ENCODE peak calls at places on chromosome 16, in ten cellular contexts. S is cardiac muscle cell; Q is H9; A is fibroblast of lung; D is uterus; T is body of pancreas; J is RWPE1; O is naive thymus-derived CD4-positive, alpha-beta T cell; C is IMR-90; Z is small intestine. L is an unnamed sample.

GRCh38 chr16:71645450-71645849 is 19.5 kb downstream of the MARVELD3 start:
- DNase-seq in J (peak), D (no peak), Z (peak), S (peak), Q (no peak), A (peak), C (peak), T (peak), O (no peak), L (peak)

GRCh38 chr16:79170565-79171242 is 429.8 kb downstream of the MAF start:
- DNase-seq in T (no peak), D (peak), S (no peak), O (no peak), A (peak), C (no peak), Z (no peak), Q (no peak), J (no peak), L (no peak)

GRCh38 chr16:566475-567361 is at the start of gene NHLRC4:
- DNase-seq in Z (peak), J (peak), A (peak), C (peak), Q (peak), S (peak), T (peak), O (peak), D (peak), L (no peak)

GRCh38 chr16:57108432-57108831 is 16.0 kb downstream of the CPNE2 start:
- DNase-seq in O (no peak), S (no peak), A (no peak), Z (no peak), Q (no peak), T (no peak), J (no peak), C (no peak), D (no peak), L (no peak)

GRCh38 chr16:35194681-35195080 is 1735.3 kb downstream of the TP53TG3F start:
- DNase-seq in C (no peak), S (no peak), T (no peak), Q (no peak), O (no peak), A (no peak), J (no peak), D (no peak), Z (no peak), L (no peak)

GRCh38 chr16:58628845-58629680 is 563 bp downstream of the CNOT1 start:
- DNase-seq in O (peak), A (peak), C (peak), T (peak), Z (peak), J (no peak), D (peak), Q (peak), S (peak), L (peak)

GRCh38 chr16:11668590-11669379 is 530 bp downstream of the SNN start:
- DNase-seq in A (no peak), O (peak), T (no peak), S (no peak), Q (no peak), Z (no peak), J (no peak), C (no peak), D (peak), L (no peak)

GRCh38 chr16:27313422-27314160 is at the start of gene IL4R:
- DNase-seq in D (peak), A (peak), Z (peak), T (peak), J (peak), C (peak), O (peak), S (peak), Q (peak), L (peak)

GRCh38 chr16:85586360-85587145 is 26.6 kb upstream of the GSE1 start:
- DNase-seq in D (peak), J (no peak), Z (no peak), C (peak), O (no peak), Q (no peak), S (no peak), A (peak), T (peak), L (no peak)

GRCh38 chr16:24988593-24989338 is 26.4 kb downstream of the ARHGAP17 start:
- DNase-seq in Q (no peak), O (no peak), Z (peak), T (peak), A (peak), J (no peak), C (peak), S (peak), D (peak), L (peak)

GRCh38 chr16:85642762-85643281 is 29.7 kb downstream of the GSE1 start:
- DNase-seq in C (no peak), A (no peak), D (no peak), T (no peak), O (no peak), Z (no peak), J (no peak), Q (no peak), S (no peak), L (no peak)

GRCh38 chr16:66923247-66923851 is 2.0 kb downstream of the RRAD start:
- DNase-seq in T (no peak), D (peak), S (no peak), O (no peak), Q (no peak), Z (no peak), J (no peak), C (peak), A (peak), L (no peak)

GRCh38 chr16:75206749-75207451 is at the start of gene CTRB2:
- DNase-seq in O (no peak), S (no peak), J (no peak), Q (no peak), D (no peak), A (no peak), C (no peak), T (peak), Z (no peak), L (no peak)

GRCh38 chr16:3144331-3144881 is 9.6 kb downstream of the ZNF213 start:
- DNase-seq in T (no peak), D (no peak), Z (no peak), Q (peak), O (no peak), S (no peak), C (no peak), A (no peak), J (no peak), L (no peak)

GRCh38 chr16:56275076-56275475 is 83.8 kb downstream of the GNAO1 start:
- DNase-seq in Q (no peak), O (no peak), J (no peak), D (no peak), S (no peak), T (no peak), Z (no peak), A (peak), C (peak), L (no peak)

GRCh38 chr16:83681421-83681820 is 126.4 kb upstream of the HSBP1 start:
- DNase-seq in J (no peak), Q (no peak), D (no peak), T (no peak), C (no peak), A (no peak), O (no peak), S (no peak), Z (no peak), L (no peak)

GRCh38 chr16:77882359-77882758 is 94.0 kb downstream of the VAT1L start:
- DNase-seq in A (peak), T (no peak), J (no peak), Q (no peak), Z (no peak), O (no peak), S (no peak), D (no peak), C (peak), L (no peak)

GRCh38 chr16:15996432-15997109 is 47.2 kb downstream of the ABCC1 start:
- DNase-seq in D (peak), Q (no peak), T (peak), Z (peak), J (peak), C (peak), A (peak), O (no peak), S (no peak), L (peak)

GRCh38 chr16:84482001-84482891 is 22.2 kb downstream of the MEAK7 start:
- DNase-seq in C (no peak), A (no peak), D (no peak), Q (no peak), O (no peak), S (no peak), T (no peak), J (no peak), Z (no peak), L (no peak)

GRCh38 chr16:80583466-80583865 is 42.7 kb downstream of the DYNLRB2 start:
- DNase-seq in T (no peak), O (no peak), Q (no peak), A (peak), J (no peak), S (no peak), D (no peak), Z (no peak), C (peak), L (peak)

GRCh38 chr16:2415085-2415484 is 14.2 kb upstream of the CCNF start:
- DNase-seq in S (no peak), Z (no peak), J (no peak), O (no peak), D (no peak), A (no peak), Q (no peak), C (no peak), T (no peak), L (no peak)

GRCh38 chr16:61929801-61930200 is 106.4 kb downstream of the CDH8 start:
- DNase-seq in Z (no peak), C (no peak), D (no peak), S (no peak), Q (no peak), O (no peak), J (no peak), A (no peak), T (no peak), L (peak)

GRCh38 chr16:81608515-81609209 is 164.1 kb downstream of the CMIP start:
- DNase-seq in C (peak), J (no peak), Z (no peak), Q (no peak), A (peak), T (no peak), O (no peak), D (no peak), S (no peak), L (no peak)

GRCh38 chr16:66728117-66728787 is 23.2 kb downstream of the DYNC1LI2 start:
- DNase-seq in C (peak), Z (peak), Q (no peak), D (peak), A (peak), O (peak), S (peak), J (peak), T (peak), L (peak)

GRCh38 chr16:56869513-56870270 is 4.7 kb downstream of the SLC12A3 start:
- DNase-seq in Z (no peak), Q (peak), D (no peak), C (no peak), S (no peak), O (peak), A (no peak), J (no peak), T (no peak), L (peak)

GRCh38 chr16:58032710-58033293 is 7.2 kb downstream of the MMP15 start:
- DNase-seq in D (no peak), S (peak), J (no peak), C (no peak), Q (no peak), O (no peak), A (no peak), T (peak), Z (no peak), L (no peak)

GRCh38 chr16:69100046-69100765 is 5.2 kb upstream of the HAS3 start:
- DNase-seq in O (no peak), T (no peak), Q (no peak), J (no peak), Z (no peak), A (no peak), C (no peak), D (no peak), S (no peak), L (no peak)

GRCh38 chr16:86604436-86605220 is 26.3 kb downstream of the FOXL1 start:
- DNase-seq in S (no peak), D (no peak), Z (peak), J (no peak), T (no peak), O (peak), Q (no peak), A (no peak), C (no peak), L (no peak)

GRCh38 chr16:78961464-78961863 is 639.1 kb downstream of the MAF start:
- DNase-seq in S (no peak), C (no peak), A (no peak), O (no peak), D (no peak), J (no peak), Z (no peak), Q (no peak), T (no peak), L (no peak)

GRCh38 chr16:16052916-16053315 is 103.5 kb downstream of the ABCC1 start:
- DNase-seq in A (peak), T (no peak), O (no peak), C (peak), J (no peak), Q (no peak), D (no peak), S (no peak), Z (no peak), L (no peak)

GRCh38 chr16:81542609-81543570 is 98.3 kb downstream of the CMIP start:
- DNase-seq in A (no peak), Z (no peak), C (no peak), Q (no peak), J (no peak), O (no peak), S (no peak), T (no peak), D (no peak), L (no peak)

GRCh38 chr16:2437032-2437790 is 8.0 kb downstream of the CCNF start:
- DNase-seq in Z (no peak), J (no peak), C (no peak), A (no peak), D (no peak), S (no peak), T (no peak), Q (no peak), O (no peak), L (no peak)

GRCh38 chr16:61050547-61050946 is 985.7 kb downstream of the CDH8 start:
- DNase-seq in C (no peak), S (no peak), O (no peak), D (no peak), T (no peak), Z (no peak), A (no peak), J (no peak), Q (no peak), L (no peak)

GRCh38 chr16:30124985-30125379 is 2.0 kb upstream of the MAPK3 start:
- DNase-seq in O (no peak), Z (no peak), J (no peak), T (no peak), A (no peak), S (no peak), C (no peak), D (no peak), Q (no peak), L (no peak)

GRCh38 chr16:29319726-29320125 is 86.8 kb downstream of the NPIPB11 start:
- DNase-seq in C (no peak), A (no peak), J (no peak), Q (no peak), D (no peak), Z (no peak), O (no peak), S (no peak), T (no peak), L (no peak)

GRCh38 chr16:8194795-8195194 is 395.5 kb downstream of the TMEM114 start:
- DNase-seq in D (no peak), O (no peak), T (no peak), A (no peak), Q (peak), S (no peak), C (no peak), J (no peak), Z (no peak), L (no peak)

GRCh38 chr16:67562526-67562917 is at the start of gene CTCF:
- DNase-seq in Q (peak), O (no peak), C (peak), D (peak), J (peak), T (peak), S (peak), A (peak), Z (peak), L (peak)

GRCh38 chr16:85033153-85033552 is 5.6 kb downstream of the KIAA0513 start:
- DNase-seq in Z (no peak), D (no peak), A (no peak), S (no peak), O (no peak), Q (peak), C (no peak), T (no peak), J (no peak), L (no peak)

GRCh38 chr16:15967223-15967546 is 17.8 kb downstream of the ABCC1 start:
- DNase-seq in Z (no peak), J (no peak), Q (no peak), O (no peak), D (no peak), S (no peak), C (no peak), T (no peak), A (peak), L (no peak)

DNA sequence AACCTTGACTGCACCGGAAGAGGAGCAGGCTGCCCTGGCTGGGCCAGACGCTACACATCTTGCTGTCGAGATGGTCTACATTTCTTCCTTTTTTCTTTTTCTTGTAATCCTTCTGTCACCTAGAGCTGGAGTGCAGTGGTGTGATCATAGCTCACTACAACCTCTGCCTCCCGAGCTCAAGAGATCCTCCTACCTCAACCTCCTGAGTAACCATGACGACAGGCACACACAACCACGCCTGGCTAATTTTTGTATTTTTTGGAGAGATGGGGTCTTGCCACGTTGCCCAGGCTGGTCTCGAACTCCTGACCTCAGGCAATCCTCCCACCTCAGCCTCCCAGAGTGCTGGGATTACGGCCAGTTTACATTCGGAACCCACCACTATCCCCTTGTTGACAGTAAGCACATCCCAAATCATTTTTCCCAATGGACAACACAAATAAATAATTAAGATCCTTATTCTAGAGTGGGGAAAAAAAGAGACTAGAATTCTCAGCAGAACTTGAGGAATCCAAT is 79.0 kb downstream of the ANKRD11 start:
- DNase-seq in D (no peak), J (no peak), C (no peak), A (no peak), S (no peak), Z (no peak), O (no peak), Q (no peak), T (no peak), L (no peak)
- H3K27ac ChIP-seq in D (no peak), J (peak), C (no peak), A (no peak), S (no peak), Z (peak), O (peak), Q (no peak), T (peak), L (no peak)

DNA sequence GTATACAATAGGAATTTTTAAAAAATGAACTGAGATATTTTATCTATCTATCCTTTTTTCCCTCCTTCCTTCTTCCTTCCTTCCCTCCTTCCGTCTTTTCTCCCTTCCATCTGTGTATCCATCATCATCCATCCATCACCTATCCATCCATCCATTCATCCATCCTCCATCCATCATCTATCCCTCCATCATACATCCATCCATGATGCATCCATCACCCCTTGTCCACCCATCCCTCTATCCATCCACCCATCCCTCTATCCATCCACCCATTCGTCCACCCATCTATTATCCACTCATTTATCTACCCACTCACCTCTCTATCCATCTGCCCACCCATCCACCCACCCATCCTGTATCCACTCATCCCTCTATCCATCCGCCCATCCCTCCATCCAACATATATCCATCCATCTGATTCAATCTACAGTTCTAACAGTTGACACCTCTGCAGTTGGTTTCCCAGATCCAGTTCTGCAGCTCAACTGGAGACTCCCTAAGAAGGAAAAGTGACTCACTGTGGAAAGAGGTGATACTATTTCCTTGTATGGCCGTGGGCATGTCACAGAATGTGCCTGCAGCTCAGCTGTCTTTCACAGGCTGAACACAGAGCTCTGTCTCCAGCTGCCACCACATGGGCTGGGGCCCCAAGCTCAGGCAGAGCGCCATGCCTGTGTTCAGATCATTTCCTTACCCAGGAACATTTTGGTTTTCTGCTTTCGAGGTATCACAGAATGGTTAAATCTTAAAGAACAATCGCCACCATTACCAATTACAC is 130.8 kb downstream of the XYLT1 start:
- DNase-seq in A (peak), D (no peak), O (no peak), Q (no peak), T (no peak), C (peak), J (no peak), S (peak), Z (peak), L (no peak)
- H3K27ac ChIP-seq in A (no peak), D (no peak), O (no peak), Q (no peak), T (no peak), C (no peak), J (no peak), S (peak), Z (peak), L (no peak)

GRCh38 chr16:4327782-4328579 is 12.1 kb downstream of the GLIS2 start:
- DNase-seq in Z (peak), T (peak), J (no peak), D (peak), Q (peak), C (peak), S (peak), O (peak), A (peak), L (no peak)
- H3K27ac ChIP-seq in Z (peak), T (peak), J (peak), D (peak), Q (no peak), C (peak), S (peak), O (peak), A (peak), L (no peak)

DNA sequence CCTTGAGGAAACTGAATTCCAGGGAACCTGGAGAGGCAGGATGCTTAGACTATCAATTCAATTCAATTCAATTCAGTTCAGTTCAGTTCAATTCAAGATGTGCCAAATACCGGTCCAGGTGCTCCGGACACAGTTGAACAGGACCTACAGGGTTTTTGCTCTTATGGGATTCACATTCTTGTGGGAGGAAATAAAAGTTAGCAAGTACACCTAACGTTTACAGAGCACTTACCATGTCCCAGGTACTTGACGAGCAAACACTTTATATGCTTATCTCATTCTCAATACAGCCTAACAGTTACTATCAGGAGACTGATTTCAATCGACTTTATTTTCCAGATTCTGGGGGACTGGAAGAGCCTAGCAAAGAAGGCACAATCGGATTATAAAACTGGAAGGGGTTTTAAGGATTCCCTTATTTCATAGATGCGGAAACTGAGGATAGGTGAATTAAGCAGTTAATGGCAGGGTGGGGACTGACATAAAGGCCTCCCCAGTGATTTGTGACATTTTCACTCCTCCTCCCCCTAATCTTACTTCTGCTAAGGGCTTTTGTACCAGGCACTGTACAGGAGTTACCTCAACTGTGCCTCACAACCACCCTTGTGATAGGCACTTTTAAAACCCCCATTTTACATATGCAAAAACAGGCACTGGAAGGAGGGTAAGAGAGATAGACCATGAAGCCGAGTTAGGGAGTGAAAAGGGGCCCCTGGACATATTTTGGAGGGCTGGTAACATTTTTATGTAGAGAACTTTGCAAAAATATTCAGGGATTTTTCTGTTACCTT is 666 bp upstream of the GDE1 start:
- DNase-seq in O (no peak), Q (no peak), Z (no peak), T (no peak), S (no peak), D (no peak), A (no peak), J (no peak), C (no peak), L (peak)
- H3K27ac ChIP-seq in O (peak), Q (no peak), Z (peak), T (peak), S (peak), D (peak), A (peak), J (peak), C (no peak), L (no peak)

GRCh38 chr16:14501331-14502255 is 128.5 kb downstream of the PARN start:
- DNase-seq in Q (peak), S (peak), O (no peak), A (peak), C (peak), D (peak), J (peak), T (peak), Z (peak), L (peak)
- H3K27ac ChIP-seq in Q (no peak), S (peak), O (no peak), A (peak), C (peak), D (peak), J (peak), T (peak), Z (peak), L (peak)